ENCODE peak calls at places on chromosomes 2 and 18, in seven cellular contexts. W is A549, C is tibial artery, L is progenitor cell of endocrine pancreas, Z is iris pigment epithelial cell, G is AG04450, D is ovary. X is an unnamed sample.

GRCh38 chr2:181678033-181678586 is 2.2 kb downstream of the NEUROD1 start:
- DNase-seq in C (no peak), L (peak), W (peak), Z (peak), D (peak), G (peak), X (peak)

GRCh38 chr2:147595200-147595599 is 249.6 kb upstream of the ACVR2A start:
- DNase-seq in D (no peak), L (no peak), C (peak), W (no peak), G (no peak), Z (no peak), X (peak)

GRCh38 chr2:152627010-152627957 is 90.0 kb downstream of the PRPF40A start:
- DNase-seq in D (no peak), Z (peak), L (no peak), G (no peak), C (no peak), W (peak), X (no peak)

GRCh38 chr18:48885266-48885950 is 65.4 kb downstream of the SMAD7 start:
- DNase-seq in W (no peak), Z (no peak), D (peak), C (peak), G (no peak), L (no peak), X (no peak)

GRCh38 chr2:100948965-100949364 is 53.1 kb upstream of the RPL31 start:
- DNase-seq in Z (no peak), G (no peak), L (no peak), C (no peak), D (no peak), W (no peak), X (no peak)

GRCh38 chr2:119983108-119983507 is 29.8 kb upstream of the EPB41L5 start:
- DNase-seq in L (no peak), Z (no peak), G (no peak), W (no peak), C (no peak), D (no peak), X (no peak)

GRCh38 chr2:18987592-18988073 is 370.8 kb downstream of the OSR1 start:
- DNase-seq in L (no peak), C (peak), D (peak), Z (peak), W (peak), G (peak), X (peak)

GRCh38 chr2:197486175-197486574 is 13.5 kb downstream of the HSPD1 start:
- DNase-seq in Z (no peak), W (no peak), L (no peak), G (no peak), C (no peak), D (no peak), X (no peak)

GRCh38 chr2:144937899-144938298 is 418.0 kb upstream of the ZEB2 start:
- DNase-seq in Z (no peak), D (no peak), G (no peak), W (no peak), C (no peak), L (no peak), X (peak)

GRCh38 chr2:240687741-240688562 is 3.7 kb upstream of the AQP12A start:
- DNase-seq in L (no peak), C (no peak), Z (no peak), W (no peak), D (no peak), G (no peak), X (no peak)

GRCh38 chr2:28904295-28904694 is 9.8 kb downstream of the WDR43 start:
- DNase-seq in W (peak), C (no peak), Z (peak), G (no peak), L (no peak), D (no peak), X (no peak)

GRCh38 chr2:80361904-80362303 is 57.4 kb upstream of the LRRTM1 start:
- DNase-seq in Z (no peak), G (no peak), D (no peak), W (no peak), C (no peak), L (no peak), X (no peak)

GRCh38 chr18:11040823-11041712 is 108.3 kb downstream of the PIEZO2 start:
- DNase-seq in C (no peak), L (peak), W (peak), D (no peak), Z (peak), G (peak), X (no peak)

GRCh38 chr2:28544405-28544914 is 48.6 kb downstream of the PLB1 start:
- DNase-seq in Z (no peak), W (no peak), G (no peak), L (no peak), C (no peak), D (no peak), X (no peak)